ENCODE peak calls at places on chromosomes 4 and X, in five cellular contexts. O is sigmoid colon, M is transverse colon, C is A549, J is cardiac muscle cell. R is an unnamed sample.

GRCh38 chr4:177478496-177478895 is 36.3 kb upstream of the AGA start:
- DNase-seq in O (no peak), M (no peak), C (no peak), J (no peak), R (no peak)

GRCh38 chr4:24999392-25000104 is 31.2 kb downstream of the LGI2 start:
- DNase-seq in O (no peak), M (no peak), C (no peak), J (peak; percentile 46), R (no peak)

GRCh38 chr4:21097865-21098264 is 397.6 kb downstream of the PACRGL start:
- DNase-seq in O (no peak), M (no peak), C (no peak), J (no peak), R (no peak)

GRCh38 chr4:112167790-112168189 is 22.5 kb downstream of the FAM241A start:
- DNase-seq in O (no peak), M (no peak), C (no peak), J (no peak), R (no peak)

GRCh38 chrX:132592880-132593279 is 104.0 kb upstream of the MBNL3 start:
- DNase-seq in O (no peak), M (no peak), C (no peak), J (peak; percentile 49), R (no peak)

GRCh38 chrX:75155830-75156525 is at the start of gene ABCB7:
- DNase-seq in O (peak; percentile 69), M (peak; percentile 68), C (peak; percentile 60), J (peak; percentile 74), R (peak; percentile 61)

GRCh38 chrX:145506225-145506624 is 258.9 kb downstream of the SPANXN1 start:
- DNase-seq in O (no peak), M (no peak), C (no peak), J (no peak), R (no peak)

GRCh38 chrX:10051866-10052265 is 84.7 kb downstream of the CLDN34 start:
- DNase-seq in O (no peak), M (no peak), C (no peak), J (no peak), R (no peak)

GRCh38 chr4:6869944-6870343 is 39.7 kb upstream of the TBC1D14 start:
- DNase-seq in O (no peak), M (no peak), C (no peak), J (no peak), R (no peak)

GRCh38 chr4:78079701-78080430 is 22.7 kb downstream of the FRAS1 start:
- DNase-seq in O (no peak), M (no peak), C (no peak), J (no peak), R (no peak)

DNA sequence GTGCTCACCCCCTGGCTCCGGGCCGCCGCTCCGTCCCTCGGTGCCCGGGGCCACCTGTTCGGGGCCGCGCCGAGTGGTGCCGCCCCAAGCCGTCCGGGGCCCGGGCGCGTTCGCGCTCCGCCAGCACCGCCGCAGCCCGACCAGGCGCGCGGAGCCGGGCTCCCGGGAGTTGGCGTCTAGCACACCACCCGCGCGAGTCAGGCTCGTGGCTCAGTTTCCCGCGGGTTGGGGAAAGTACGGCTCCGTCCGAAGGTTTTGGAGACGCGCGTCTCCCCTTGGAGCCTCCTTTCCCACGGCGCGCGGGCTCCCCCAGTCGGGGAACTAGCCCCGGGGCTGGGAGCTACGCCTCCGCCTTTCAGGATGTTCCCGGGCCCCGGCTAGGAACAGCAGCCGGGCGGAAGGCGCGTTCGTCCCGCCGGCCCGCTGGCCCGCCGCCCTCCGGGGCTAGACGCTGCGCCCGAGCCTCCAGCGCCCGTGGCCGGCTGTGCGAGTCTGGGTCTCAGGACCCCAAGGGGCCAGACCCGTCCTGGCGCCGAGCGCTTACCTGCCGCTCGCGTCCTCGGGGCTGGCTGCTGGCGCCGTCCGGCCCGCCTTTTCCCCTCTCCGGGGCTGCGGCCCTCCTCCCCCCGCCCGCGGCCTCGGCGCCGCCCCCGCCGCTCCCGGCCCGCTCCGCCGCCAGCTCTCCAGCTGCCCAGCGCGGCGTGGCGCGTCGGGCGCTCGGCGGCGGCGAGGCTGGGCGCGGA is at the start of gene ADGRG2:
- DNase-seq in O (no peak), M (peak; percentile 7), C (peak; percentile 37), J (peak; percentile 55), R (peak; percentile 53)
- TF ChIP-seq CTCF in O (no peak), M (no peak), C (peak; percentile 43), J (peak; percentile 8), R (no peak)

GRCh38 chrX:13074297-13075262 is 30.2 kb upstream of the FAM9C start:
- DNase-seq in O (no peak), M (no peak), C (no peak), J (no peak), R (no peak)
- H3K4me1 ChIP-seq in O (no peaks in the 10 kb centered on the region), M (no peaks in the 10 kb centered on the region), C (peaks cover 3% of the 10 kb centered on the region), J (no peaks in the 10 kb centered on the region), R (no peaks in the 10 kb centered on the region)

GRCh38 chr4:82611982-82612381 is 50.2 kb upstream of the TMEM150C start:
- DNase-seq in O (no peak), M (no peak), C (no peak), J (no peak), R (no peak)
- H3K27ac ChIP-seq in O (no peak overlapping the region), M (no peak overlapping the region), C (no peak overlapping the region), J (no peak overlapping the region), R (no peak overlapping the region)

GRCh38 chrX:153471663-153472280 is 1.4 kb upstream of the HAUS7 start:
- DNase-seq in O (no peak), M (no peak), C (no peak), J (no peak), R (no peak)

GRCh38 chrX:153473126-153473525 is 2.8 kb upstream of the HAUS7 start:
- DNase-seq in O (no peak), M (no peak), C (no peak), J (no peak), R (no peak)

GRCh38 chrX:153470411-153471363 is at the start of gene HAUS7:
- DNase-seq in O (peak; percentile 94), M (peak; percentile 88), C (peak; percentile 85), J (peak; percentile 87), R (peak; percentile 92)

GRCh38 chrX:153468008-153468580 is 2.3 kb downstream of the HAUS7 start:
- DNase-seq in O (peak; percentile 84), M (no peak), C (no peak), J (no peak), R (no peak)

DNA sequence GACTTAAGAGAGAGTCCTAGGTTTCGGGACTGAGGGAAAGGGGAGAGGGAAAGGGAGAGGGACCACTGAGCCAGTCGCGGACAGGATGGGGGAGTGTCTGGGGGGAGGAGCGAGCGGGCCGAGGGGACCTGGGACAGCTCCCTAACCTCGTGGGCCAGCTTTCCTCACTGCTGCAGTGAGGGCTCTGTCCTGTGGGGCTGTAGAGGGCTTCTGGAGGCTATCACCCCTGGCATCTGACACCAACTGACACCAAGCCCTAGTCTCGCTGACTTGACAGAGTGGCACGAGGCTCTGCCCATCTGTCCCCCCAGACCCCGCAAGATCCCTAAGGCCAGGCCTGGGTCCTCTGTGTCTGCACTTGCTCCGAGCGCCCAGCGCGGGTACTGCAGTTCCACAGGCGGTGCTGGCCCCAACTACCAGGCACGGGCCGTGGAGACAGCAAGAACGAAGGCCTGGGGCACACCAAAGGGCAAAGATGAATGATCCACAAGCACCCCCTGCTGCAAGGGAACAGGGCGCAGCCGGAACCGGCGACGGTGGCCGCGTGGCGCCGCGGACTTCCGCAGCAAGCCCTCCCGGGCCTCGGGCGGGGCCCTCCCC is 465 bp downstream of the HAUS7 start:
- DNase-seq in O (no peak), M (no peak), C (peak; percentile 47), J (peak; percentile 48), R (peak; percentile 33)
- TF ChIP-seq CTCF in O (no peak), M (no peak), C (no peak), J (peak; percentile 13), R (no peak)

GRCh38 chr4:152968806-152969394 is 32.8 kb downstream of the FHDC1 start:
- DNase-seq in O (no peak), M (no peak), C (no peak), J (no peak), R (no peak)
- H3K4me1 ChIP-seq in O (no peaks in the 10 kb centered on the region), M (no peaks in the 10 kb centered on the region), C (peaks cover 20% of the 10 kb centered on the region), J (no peaks in the 10 kb centered on the region), R (no peaks in the 10 kb centered on the region)

GRCh38 chr4:53592686-53593641 is 1.7 kb upstream of the LNX1 start:
- DNase-seq in O (no peak), M (peak; percentile 69), C (peak; percentile 34), J (peak; percentile 32), R (peak; percentile 66)
- H3K27ac ChIP-seq in O (no peak overlapping the region), M (peak overlapping the region; percentile 87), C (peak overlapping the region; percentile 83), J (no peak overlapping the region), R (no peak overlapping the region)

DNA sequence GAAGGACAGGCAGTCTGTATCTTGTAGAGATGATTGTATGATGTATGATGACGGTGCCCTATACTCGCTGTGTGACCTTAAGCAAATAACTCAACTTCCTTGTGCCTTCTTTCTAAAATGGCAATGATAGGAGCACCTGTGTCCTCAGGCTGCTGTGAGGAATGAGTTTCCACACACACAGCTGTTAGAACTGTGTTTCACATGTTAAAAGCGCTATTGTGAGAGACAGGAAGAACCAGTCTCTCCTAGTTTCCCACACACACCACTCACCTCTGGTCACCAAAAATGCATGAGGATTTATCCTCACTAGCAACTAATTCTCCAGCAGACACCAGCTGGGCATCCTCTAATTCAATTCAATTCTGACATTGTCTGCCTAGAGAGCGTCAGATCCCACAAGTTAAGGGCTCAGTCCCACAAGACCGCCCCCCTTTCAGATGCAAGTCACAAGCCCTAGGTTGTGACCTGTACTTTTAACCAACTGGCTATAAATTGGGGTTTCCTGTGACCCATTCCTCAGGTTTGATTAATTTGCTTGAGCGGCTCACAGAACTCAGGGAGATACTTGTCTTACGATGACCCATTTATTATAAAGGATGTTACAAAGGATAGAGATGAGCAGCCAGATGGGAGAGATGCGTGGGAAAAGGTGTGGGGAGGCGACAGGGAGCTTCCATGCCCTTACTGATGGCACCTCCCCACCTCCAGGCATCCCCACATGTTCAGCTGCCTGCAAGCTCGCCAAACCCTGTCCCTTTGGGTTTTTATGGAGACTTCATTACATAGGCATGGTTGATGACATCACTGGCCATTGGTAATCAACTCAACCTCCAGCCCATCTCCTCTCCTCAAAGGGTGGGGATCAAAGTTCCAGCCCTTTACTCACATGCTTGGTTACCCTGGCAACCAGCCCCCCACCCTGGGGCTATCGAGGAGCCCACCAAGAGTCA is 29.1 kb upstream of the SLC2A9 start:
- DNase-seq in O (no peak), M (no peak), C (no peak), J (no peak), R (no peak)
- TF ChIP-seq CTCF in O (no peak), M (no peak), C (no peak), J (no peak), R (no peak)

DNA sequence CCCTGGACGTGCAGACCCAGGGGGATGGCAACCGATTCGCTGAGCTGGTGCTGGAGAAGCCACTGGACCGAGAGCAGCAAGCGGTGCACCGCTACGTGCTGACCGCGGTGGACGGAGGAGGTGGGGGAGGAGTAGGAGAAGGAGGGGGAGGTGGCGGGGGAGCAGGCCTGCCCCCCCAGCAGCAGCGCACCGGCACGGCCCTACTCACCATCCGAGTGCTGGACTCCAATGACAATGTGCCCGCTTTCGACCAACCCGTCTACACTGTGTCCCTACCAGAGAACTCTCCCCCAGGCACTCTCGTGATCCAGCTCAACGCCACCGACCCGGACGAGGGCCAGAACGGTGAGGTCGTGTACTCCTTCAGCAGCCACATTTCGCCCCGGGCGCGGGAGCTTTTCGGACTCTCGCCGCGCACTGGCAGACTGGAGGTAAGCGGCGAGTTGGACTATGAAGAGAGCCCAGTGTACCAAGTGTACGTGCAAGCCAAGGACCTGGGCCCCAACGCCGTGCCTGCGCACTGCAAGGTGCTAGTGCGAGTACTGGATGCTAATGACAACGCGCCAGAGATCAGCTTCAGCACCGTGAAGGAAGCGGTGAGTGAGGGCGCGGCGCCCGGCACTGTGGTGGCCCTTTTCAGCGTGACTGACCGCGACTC is 1.7 kb downstream of the PCDH10 start:
- DNase-seq in O (peak; percentile 61), M (no peak), C (no peak), J (peak; percentile 58), R (peak; percentile 28)
- H3K4me1 ChIP-seq in O (no peaks in the 10 kb centered on the region), M (no peaks in the 10 kb centered on the region), C (peaks cover 9% of the 10 kb centered on the region), J (peaks cover 6% of the 10 kb centered on the region), R (no peaks in the 10 kb centered on the region)

GRCh38 chr4:146450524-146450923 is 71.2 kb downstream of the SLC10A7 start:
- DNase-seq in O (no peak), M (no peak), C (no peak), J (no peak), R (no peak)
- H3K27ac ChIP-seq in O (no peak overlapping the region), M (no peak overlapping the region), C (no peak overlapping the region), J (no peak overlapping the region), R (no peak overlapping the region)

R was measured in ovary.